ENCODE peak calls at places on chromosomes 2 and 18, in four cellular contexts. N is HepG2, F is GM12878, L is A549. S is an unnamed sample.
A peak's percentile ranks its signal among the peaks of the same experiment; 100 is the strongest.

GRCh38 chr2:74762789-74763188 is 71.1 kb upstream of the HK2 start:
- DNase-seq in N (peak; percentile 79), F (no peak), L (no peak), S (no peak)

GRCh38 chr2:206217743-206218520 is 56.5 kb upstream of the ZDBF2 start:
- DNase-seq in N (no peak), F (no peak), L (no peak), S (no peak)

GRCh38 chr2:219656523-219656922 is 29.1 kb downstream of the SLC4A3 start:
- DNase-seq in N (no peak), F (no peak), L (no peak), S (no peak)

GRCh38 chr2:191870744-191871143 is 23.9 kb upstream of the CAVIN2 start:
- DNase-seq in N (no peak), F (no peak), L (peak; percentile 32), S (no peak)

GRCh38 chr2:45391866-45392265 is 219.2 kb downstream of the SRBD1 start:
- DNase-seq in N (no peak), F (no peak), L (no peak), S (no peak)

GRCh38 chr2:203328735-203329549 is 748 bp downstream of the ABI2 start:
- DNase-seq in N (peak; percentile 20), F (no peak), L (peak; percentile 28), S (peak; percentile 53)

GRCh38 chr18:22813648-22814328 is 119.3 kb upstream of the RBBP8 start:
- DNase-seq in N (peak; percentile 21), F (no peak), L (peak; percentile 33), S (peak; percentile 30)

GRCh38 chr18:51051105-51051712 is 21.2 kb downstream of the SMAD4 start:
- DNase-seq in N (peak; percentile 33), F (no peak), L (peak; percentile 38), S (peak; percentile 56)

GRCh38 chr2:152407204-152407721 is 72.3 kb downstream of the FMNL2 start:
- DNase-seq in N (no peak), F (peak; percentile 55), L (peak; percentile 43), S (no peak)

GRCh38 chr2:26412091-26412673 is 10.5 kb downstream of the DRC1 start:
- DNase-seq in N (peak; percentile 45), F (peak; percentile 37), L (peak; percentile 89), S (peak; percentile 79)

GRCh38 chr18:47826157-47827074 is 104.0 kb downstream of the SMAD2 start:
- DNase-seq in N (no peak), F (no peak), L (no peak), S (no peak)

GRCh38 chr2:25109822-25110221 is 58.6 kb downstream of the POMC start:
- DNase-seq in N (no peak), F (no peak), L (no peak), S (no peak)

GRCh38 chr2:118687698-118688097 is 159.8 kb downstream of the EN1 start:
- DNase-seq in N (no peak), F (no peak), L (no peak), S (no peak)
- TF ChIP-seq POLR2AphosphoS2 in N (no peak), F (no peak), L (no peak), S (no peak)

GRCh38 chr2:224817676-224818075 is 101.5 kb upstream of the CCDC195 start:
- DNase-seq in N (no peak), F (no peak), L (no peak), S (no peak)

GRCh38 chr2:224819075-224819474 is 102.9 kb upstream of the CCDC195 start:
- DNase-seq in N (no peak), F (no peak), L (no peak), S (no peak)

GRCh38 chr2:224820283-224820991 is 104.3 kb upstream of the CCDC195 start:
- DNase-seq in N (no peak), F (no peak), L (no peak), S (no peak)

DNA sequence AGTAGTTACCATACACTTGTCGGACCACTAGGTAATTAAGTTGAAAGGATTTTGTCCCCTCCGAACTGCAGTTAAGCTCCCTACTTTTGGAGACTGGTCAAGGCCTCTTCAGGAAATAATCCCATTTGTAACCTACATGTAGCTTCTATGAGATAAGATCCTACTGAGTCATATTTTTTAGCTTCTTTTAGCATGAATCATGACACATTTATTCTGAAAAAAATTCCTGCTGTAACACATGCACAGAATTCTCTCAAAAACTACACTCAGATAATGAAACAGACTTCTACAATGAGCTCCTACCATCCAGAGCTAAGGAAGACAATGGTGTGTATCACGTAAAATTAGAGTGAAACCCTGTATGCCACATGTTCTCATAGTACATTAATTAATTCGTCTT is 100.7 kb upstream of the CCDC195 start:
- DNase-seq in N (peak; percentile 5), F (no peak), L (peak; percentile 47), S (no peak)
- TF ChIP-seq POLR2AphosphoS2 in N (no peak), F (no peak), L (no peak), S (no peak)

DNA sequence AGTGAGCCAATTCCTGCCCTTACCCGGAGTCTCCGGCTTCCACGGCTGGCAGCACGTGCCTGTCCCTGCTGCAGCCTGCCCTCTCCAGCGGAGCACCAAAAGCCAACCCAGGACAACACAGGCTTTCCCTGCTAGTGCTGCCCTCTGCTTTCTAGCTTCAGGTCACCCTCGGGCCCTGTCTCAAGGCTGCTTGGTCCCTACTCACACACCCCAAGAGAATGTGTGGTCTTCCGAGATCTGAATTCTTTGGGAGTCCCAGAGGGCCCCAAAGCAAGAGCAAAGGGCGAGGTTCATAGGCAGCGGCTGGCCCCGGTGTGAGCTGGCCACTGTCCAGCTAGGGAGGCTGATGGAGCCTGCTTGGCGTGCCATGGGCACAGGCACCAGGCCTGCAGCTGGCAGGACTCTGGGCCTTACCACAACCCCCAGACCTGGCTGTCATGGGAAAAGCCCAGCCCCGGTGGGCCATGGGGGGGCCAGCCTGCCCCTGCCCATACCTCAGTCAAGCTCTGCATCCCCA is 7.1 kb upstream of the HS6ST1 start:
- DNase-seq in N (no peak), F (no peak), L (no peak), S (no peak)
- TF ChIP-seq POLR2AphosphoS2 in N (no peak), F (no peak), L (no peak), S (no peak)

DNA sequence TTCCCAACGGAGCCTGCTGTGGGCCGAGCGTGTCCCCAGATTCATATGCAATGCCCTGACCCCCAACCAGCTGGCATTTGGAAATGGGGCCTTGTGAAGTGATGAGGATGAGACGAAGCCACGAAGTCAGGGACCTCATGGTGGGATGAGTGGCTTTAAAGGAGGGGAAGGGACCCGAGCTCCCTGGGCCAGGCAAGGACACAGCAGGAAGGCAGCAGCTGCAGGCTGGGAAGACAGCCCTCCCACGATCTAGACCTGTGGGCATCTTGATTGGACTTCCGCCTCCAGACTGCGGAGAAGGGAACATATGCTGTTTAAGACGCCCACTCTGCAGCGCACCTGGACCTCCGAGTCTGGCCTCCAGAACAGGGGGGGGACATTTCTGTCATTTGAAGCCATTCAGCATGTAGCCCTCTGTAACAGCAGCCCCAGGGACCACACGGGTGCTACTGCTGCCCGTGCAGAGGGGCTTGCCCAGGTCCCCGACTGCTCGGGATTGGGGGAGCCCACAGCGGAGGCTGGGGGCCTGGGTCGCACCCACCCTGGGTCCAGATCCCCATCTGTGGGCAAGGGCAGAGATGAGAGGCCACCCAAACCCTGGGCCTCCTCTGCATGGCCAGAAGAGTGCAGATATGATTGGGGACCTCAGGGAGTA is 27.2 kb downstream of the KIF1A start:
- DNase-seq in N (no peak), F (no peak), L (no peak), S (no peak)
- TF ChIP-seq POLR2AphosphoS2 in N (no peak), F (no peak), L (no peak), S (no peak)

GRCh38 chr2:138494265-138494966 is 7.2 kb upstream of the SPOPL start:
- DNase-seq in N (peak; percentile 76), F (no peak), L (no peak), S (no peak)

GRCh38 chr2:138495384-138495783 is 6.2 kb upstream of the SPOPL start:
- DNase-seq in N (no peak), F (no peak), L (no peak), S (no peak)

GRCh38 chr2:138491495-138491862 is 10.1 kb upstream of the SPOPL start:
- DNase-seq in N (no peak), F (no peak), L (no peak), S (no peak)

GRCh38 chr2:138492160-138492559 is 9.4 kb upstream of the SPOPL start:
- DNase-seq in N (no peak), F (no peak), L (no peak), S (no peak)

GRCh38 chr2:138493334-138493733 is 8.2 kb upstream of the SPOPL start:
- DNase-seq in N (no peak), F (no peak), L (no peak), S (no peak)
- TF ChIP-seq POLR2AphosphoS2 in N (no peak), F (no peak), L (no peak), S (no peak)

GRCh38 chr2:226179010-226179409 is 620.6 kb downstream of the IRS1 start:
- DNase-seq in N (no peak), F (no peak), L (no peak), S (no peak)
- TF ChIP-seq POLR2AphosphoS2 in N (no peak), F (no peak), L (no peak), S (no peak)

S was measured in K562.